ENCODE peak calls at places on chromosomes 2 and 18, in ten cellular contexts. D is bronchial epithelial cell; Y is astrocyte of the spinal cord; J is osteocyte; L is IMR-90; B is heart left ventricle; U is BJ; Z is activated CD8-positive, alpha-beta T cell treated with anti-CD3 and anti-CD28 coated beads for 36 hours; W is CD8-positive, alpha-beta T cell; E is GM23338. M is an unnamed sample.

GRCh38 chr2:57440437-57440836 is 606.2 kb upstream of the VRK2 start:
- DNase-seq in U (no peak), L (no peak), W (no peak), Y (no peak), E (no peak), J (no peak), D (no peak), B (no peak), Z (no peak), M (no peak)

GRCh38 chr18:48782381-48782841 is 168.4 kb downstream of the SMAD7 start:
- DNase-seq in L (no peak), W (no peak), D (no peak), J (no peak), E (no peak), U (no peak), Y (no peak), B (peak; percentile 89), Z (no peak), M (no peak)

GRCh38 chr2:105868060-105868459 is 123.3 kb downstream of the NCK2 start:
- DNase-seq in J (no peak), E (no peak), Y (no peak), U (no peak), W (no peak), B (no peak), Z (no peak), L (no peak), D (no peak), M (no peak)

GRCh38 chr2:172155752-172156151 is 53.1 kb upstream of the DLX2 start:
- DNase-seq in J (no peak), E (no peak), Z (no peak), Y (no peak), L (no peak), U (no peak), B (no peak), W (no peak), D (no peak), M (no peak)

GRCh38 chr2:166996465-166996864 is 108.2 kb downstream of the XIRP2 start:
- DNase-seq in L (no peak), Z (no peak), E (no peak), D (no peak), J (no peak), U (no peak), W (no peak), Y (no peak), B (no peak), M (no peak)

GRCh38 chr18:48333563-48333962 is 75.6 kb downstream of the ZBTB7C start:
- DNase-seq in Z (no peak), D (no peak), L (no peak), B (no peak), E (peak; percentile 55), Y (no peak), U (no peak), J (no peak), W (no peak), M (no peak)

GRCh38 chr2:11967946-11968465 is 221.6 kb downstream of the LPIN1 start:
- DNase-seq in W (no peak), D (peak; percentile 96), B (peak; percentile 81), Z (no peak), L (peak; percentile 22), U (no peak), J (no peak), E (no peak), Y (peak; percentile 36), M (no peak)

GRCh38 chr2:182666674-182667320 is 49.3 kb upstream of the DNAJC10 start:
- DNase-seq in Z (peak; percentile 14), J (no peak), W (no peak), Y (peak; percentile 37), U (no peak), E (peak; percentile 70), L (peak; percentile 46), B (no peak), D (peak; percentile 43), M (no peak)

GRCh38 chr18:22858121-22858520 is 75.0 kb upstream of the RBBP8 start:
- DNase-seq in Z (no peak), Y (no peak), U (no peak), D (peak; percentile 68), L (no peak), J (no peak), W (no peak), E (no peak), B (no peak), M (no peak)

GRCh38 chr2:239224249-239224605 is 176.6 kb downstream of the HDAC4 start:
- DNase-seq in Y (no peak), U (no peak), D (no peak), J (no peak), Z (no peak), B (no peak), E (no peak), W (no peak), L (no peak), M (no peak)

GRCh38 chr2:115161531-115162453 is 719.4 kb downstream of the DPP10 start:
- DNase-seq in U (no peak), J (no peak), E (peak; percentile 76), B (no peak), L (no peak), D (no peak), W (no peak), Y (no peak), Z (no peak), M (peak; percentile 39)

GRCh38 chr18:23099621-23100020 is 35.7 kb upstream of the CABLES1 start:
- DNase-seq in L (no peak), W (no peak), J (no peak), Z (no peak), D (peak; percentile 59), U (no peak), Y (peak; percentile 34), B (no peak), E (no peak), M (no peak)

GRCh38 chr2:225670111-225670974 is 270.8 kb downstream of the NYAP2 start:
- DNase-seq in Z (no peak), U (peak; percentile 52), E (peak; percentile 70), W (no peak), J (no peak), Y (peak; percentile 68), D (peak; percentile 53), L (peak; percentile 74), B (no peak), M (no peak)

GRCh38 chr18:44920441-44920840 is 239.8 kb downstream of the SETBP1 start:
- DNase-seq in D (no peak), J (no peak), U (no peak), Z (no peak), W (no peak), Y (no peak), E (no peak), L (no peak), B (no peak), M (no peak)

GRCh38 chr2:120398961-120399888 is 53.3 kb downstream of the INHBB start:
- DNase-seq in J (no peak), W (no peak), Z (no peak), U (no peak), D (peak; percentile 29), E (no peak), L (no peak), Y (no peak), B (no peak), M (no peak)

GRCh38 chr18:35513181-35513932 is 15.6 kb upstream of the INO80C start:
- DNase-seq in D (peak; percentile 92), Y (peak; percentile 98), L (peak; percentile 54), W (no peak), B (peak; percentile 70), J (peak; percentile 95), U (peak; percentile 47), Z (no peak), E (peak; percentile 34), M (no peak)

GRCh38 chr2:13193900-13194299 is 477.2 kb downstream of the TRIB2 start:
- DNase-seq in L (peak; percentile 16), Z (no peak), Y (peak; percentile 48), J (no peak), B (no peak), W (no peak), U (no peak), E (peak; percentile 74), D (peak; percentile 31), M (peak; percentile 7)

DNA sequence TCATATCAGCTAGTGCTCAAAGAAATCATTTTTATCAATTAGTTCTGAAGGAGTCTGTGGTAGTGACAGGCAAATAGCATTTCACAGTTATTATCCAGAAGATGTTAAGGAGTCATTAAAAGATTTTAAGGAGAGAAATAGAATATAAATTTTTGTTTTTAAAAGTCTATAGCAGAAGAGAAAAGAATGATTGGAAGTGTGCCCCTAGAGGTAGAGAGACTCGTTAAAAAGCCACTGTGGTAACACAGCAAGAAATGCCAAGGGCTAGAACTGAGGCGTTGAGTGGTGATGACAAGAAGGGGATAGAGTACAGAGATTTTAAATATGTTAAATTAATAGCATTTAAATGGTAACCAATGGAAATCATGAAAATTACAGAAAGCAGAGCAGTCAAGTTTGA is 78.3 kb downstream of the VWC2L start:
- DNase-seq in U (no peak), E (peak; percentile 9), Y (no peak), D (no peak), W (no peak), B (no peak), L (no peak), J (no peak), Z (no peak), M (no peak)
- TF ChIP-seq CTCF in U (no peak), E (peak; percentile 33), Y (no peak), D (no peak), W (no peak), B (no peak), L (no peak), J (no peak), Z (no peak), M (no peak)

GRCh38 chr2:33412920-33413319 is 63.5 kb upstream of the RASGRP3 start:
- DNase-seq in U (no peak), L (peak; percentile 76), W (no peak), Z (no peak), D (peak; percentile 36), Y (peak; percentile 77), B (no peak), E (peak; percentile 54), J (no peak), M (no peak)
- TF ChIP-seq CTCF in U (peak; percentile 47), L (peak; percentile 58), W (no peak), Z (no peak), D (peak; percentile 40), Y (peak; percentile 59), B (peak; percentile 60), E (peak; percentile 55), J (peak; percentile 60), M (no peak)

GRCh38 chr18:37779220-37779619 is 213.6 kb upstream of the CELF4 start:
- DNase-seq in B (no peak), U (no peak), Y (no peak), D (no peak), L (no peak), W (no peak), Z (no peak), E (no peak), J (no peak), M (no peak)

GRCh38 chr18:37783771-37784170 is 218.2 kb upstream of the CELF4 start:
- DNase-seq in D (no peak), B (no peak), W (no peak), Z (no peak), E (no peak), L (no peak), Y (no peak), J (no peak), U (no peak), M (no peak)

GRCh38 chr18:37778417-37779165 is 213.0 kb upstream of the CELF4 start:
- DNase-seq in D (peak; percentile 36), B (peak; percentile 53), W (no peak), Y (peak; percentile 6), Z (peak; percentile 65), J (peak; percentile 87), U (no peak), E (peak; percentile 92), L (no peak), M (peak; percentile 89)
- TF ChIP-seq CTCF in D (peak; percentile 85), B (peak; percentile 59), W (no peak), Y (peak; percentile 68), Z (peak; percentile 51), J (peak; percentile 74), U (peak; percentile 57), E (peak; percentile 86), L (peak; percentile 62), M (peak; percentile 93)

GRCh38 chr18:10340821-10341220 is 113.6 kb upstream of the APCDD1 start:
- DNase-seq in D (no peak), B (no peak), Z (no peak), L (no peak), U (no peak), Y (no peak), W (no peak), J (no peak), E (no peak), M (no peak)
- TF ChIP-seq CTCF in D (no peak), B (no peak), Z (no peak), L (no peak), U (no peak), Y (no peak), W (no peak), J (no peak), E (no peak), M (no peak)

M was measured in endothelial cell.